ENCODE peak calls at places on chromosomes 11 and 22, in ten cellular contexts. One of them, this sample, is unnamed.

GRCh38 chr11:117380676-117381075 is 53.0 kb downstream of the CEP164 start:
- DNase-seq in lung: no peak
- DNase-seq in transverse colon: no peak
- DNase-seq in HCT116: no peak
- DNase-seq in psoas muscle: no peak
- DNase-seq in brain microvascular endothelial cell: no peak
- DNase-seq in kidney: no peak
- DNase-seq in CD4-positive, alpha-beta T cell: no peak
- DNase-seq in PC-9: no peak
- DNase-seq in colonic mucosa: no peak
- DNase-seq in this sample: no peak

GRCh38 chr11:69436041-69436982 is 45.2 kb upstream of the LINC01488 start:
- DNase-seq in PC-9: no peak
- DNase-seq in CD4-positive, alpha-beta T cell: no peak
- DNase-seq in lung: no peak
- DNase-seq in psoas muscle: peak; percentile 42
- DNase-seq in HCT116: no peak
- DNase-seq in brain microvascular endothelial cell: no peak
- DNase-seq in transverse colon: no peak
- DNase-seq in colonic mucosa: no peak
- DNase-seq in kidney: peak; percentile 55
- DNase-seq in this sample: no peak

GRCh38 chr11:106231591-106231990 is 154.1 kb downstream of the AASDHPPT start:
- DNase-seq in lung: no peak
- DNase-seq in brain microvascular endothelial cell: no peak
- DNase-seq in colonic mucosa: no peak
- DNase-seq in psoas muscle: no peak
- DNase-seq in CD4-positive, alpha-beta T cell: no peak
- DNase-seq in transverse colon: no peak
- DNase-seq in HCT116: no peak
- DNase-seq in kidney: no peak
- DNase-seq in PC-9: no peak
- DNase-seq in this sample: no peak

GRCh38 chr11:35945137-35945518 is 1.3 kb downstream of the LDLRAD3 start:
- DNase-seq in brain microvascular endothelial cell: no peak
- DNase-seq in colonic mucosa: no peak
- DNase-seq in HCT116: no peak
- DNase-seq in transverse colon: no peak
- DNase-seq in PC-9: no peak
- DNase-seq in psoas muscle: no peak
- DNase-seq in CD4-positive, alpha-beta T cell: no peak
- DNase-seq in kidney: no peak
- DNase-seq in lung: no peak
- DNase-seq in this sample: no peak

GRCh38 chr22:49963647-49964026 is 3.1 kb downstream of the PIM3 start:
- DNase-seq in psoas muscle: peak; percentile 56
- DNase-seq in brain microvascular endothelial cell: no peak
- DNase-seq in HCT116: no peak
- DNase-seq in CD4-positive, alpha-beta T cell: no peak
- DNase-seq in kidney: no peak
- DNase-seq in lung: peak; percentile 32
- DNase-seq in PC-9: no peak
- DNase-seq in transverse colon: peak; percentile 43
- DNase-seq in colonic mucosa: peak; percentile 70
- DNase-seq in this sample: no peak

GRCh38 chr11:11318961-11319360 is 34.1 kb downstream of the CSNK2A3 start:
- DNase-seq in lung: no peak
- DNase-seq in colonic mucosa: no peak
- DNase-seq in PC-9: no peak
- DNase-seq in brain microvascular endothelial cell: no peak
- DNase-seq in kidney: no peak
- DNase-seq in psoas muscle: no peak
- DNase-seq in HCT116: no peak
- DNase-seq in transverse colon: no peak
- DNase-seq in CD4-positive, alpha-beta T cell: no peak
- DNase-seq in this sample: no peak

GRCh38 chr11:41789376-41789775 is 329.9 kb upstream of the LRRC4C start:
- DNase-seq in HCT116: no peak
- DNase-seq in colonic mucosa: no peak
- DNase-seq in brain microvascular endothelial cell: no peak
- DNase-seq in CD4-positive, alpha-beta T cell: no peak
- DNase-seq in kidney: no peak
- DNase-seq in lung: no peak
- DNase-seq in PC-9: no peak
- DNase-seq in psoas muscle: no peak
- DNase-seq in transverse colon: no peak
- DNase-seq in this sample: peak; percentile 12

GRCh38 chr22:38802671-38803121 is 8.8 kb upstream of the DNAL4 start:
- DNase-seq in HCT116: peak; percentile 62
- DNase-seq in CD4-positive, alpha-beta T cell: no peak
- DNase-seq in colonic mucosa: peak; percentile 28
- DNase-seq in transverse colon: peak; percentile 33
- DNase-seq in lung: peak; percentile 41
- DNase-seq in PC-9: peak; percentile 99
- DNase-seq in kidney: peak; percentile 86
- DNase-seq in brain microvascular endothelial cell: peak; percentile 72
- DNase-seq in psoas muscle: peak; percentile 79
- DNase-seq in this sample: peak; percentile 96

GRCh38 chr22:39808087-39808486 is 85.5 kb downstream of the ENTHD1 start:
- DNase-seq in kidney: no peak
- DNase-seq in HCT116: peak; percentile 31
- DNase-seq in transverse colon: peak; percentile 53
- DNase-seq in PC-9: no peak
- DNase-seq in CD4-positive, alpha-beta T cell: peak; percentile 2
- DNase-seq in colonic mucosa: peak; percentile 56
- DNase-seq in lung: no peak
- DNase-seq in brain microvascular endothelial cell: no peak
- DNase-seq in psoas muscle: no peak
- DNase-seq in this sample: no peak

GRCh38 chr11:83070878-83071640 is 638 bp downstream of the RAB30 start:
- DNase-seq in lung: no peak
- DNase-seq in transverse colon: peak; percentile 49
- DNase-seq in psoas muscle: peak; percentile 76
- DNase-seq in PC-9: no peak
- DNase-seq in CD4-positive, alpha-beta T cell: no peak
- DNase-seq in kidney: peak; percentile 80
- DNase-seq in HCT116: no peak
- DNase-seq in brain microvascular endothelial cell: no peak
- DNase-seq in colonic mucosa: peak; percentile 46
- DNase-seq in this sample: no peak
- TF ChIP-seq CTCF in lung: no peak
- TF ChIP-seq CTCF in transverse colon: no peak
- TF ChIP-seq CTCF in psoas muscle: no peak
- TF ChIP-seq CTCF in PC-9: no peak
- TF ChIP-seq CTCF in CD4-positive, alpha-beta T cell: no peak
- TF ChIP-seq CTCF in kidney: no peak
- TF ChIP-seq CTCF in HCT116: no peak
- TF ChIP-seq CTCF in brain microvascular endothelial cell: no peak
- TF ChIP-seq CTCF in colonic mucosa: no peak
- TF ChIP-seq CTCF in this sample: no peak

DNA sequence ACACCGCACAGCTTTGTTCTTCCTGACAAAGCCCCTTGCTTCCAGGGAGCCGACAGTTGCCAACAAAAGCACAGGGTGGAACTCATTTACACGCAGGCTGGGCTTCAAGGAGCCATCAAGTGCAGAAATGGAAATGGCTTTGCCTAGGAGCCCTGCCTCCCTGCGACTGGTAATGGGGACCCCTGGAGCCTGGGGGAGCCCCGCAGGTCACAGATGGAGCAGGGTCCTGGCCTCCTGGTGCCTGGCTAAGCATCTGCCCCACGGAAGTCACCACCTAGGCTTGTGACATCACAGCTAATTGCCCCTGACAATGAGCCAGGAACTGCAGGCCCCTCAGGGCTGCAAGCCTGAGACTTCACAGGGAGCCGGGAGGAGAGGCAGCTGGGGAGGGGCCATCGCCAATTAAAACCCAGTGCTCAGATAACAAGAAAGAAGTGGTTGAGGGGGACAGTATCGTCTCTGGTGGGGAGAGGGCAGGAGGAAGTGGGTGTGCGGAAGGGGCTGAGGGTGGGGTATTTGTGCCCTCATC is 66.8 kb downstream of the NFAM1 start:
- DNase-seq in brain microvascular endothelial cell: no peak
- DNase-seq in colonic mucosa: no peak
- DNase-seq in CD4-positive, alpha-beta T cell: no peak
- DNase-seq in lung: no peak
- DNase-seq in psoas muscle: no peak
- DNase-seq in PC-9: no peak
- DNase-seq in HCT116: no peak
- DNase-seq in kidney: no peak
- DNase-seq in transverse colon: no peak
- DNase-seq in this sample: no peak
- H3K27ac ChIP-seq in brain microvascular endothelial cell: no peak overlapping the region
- H3K27ac ChIP-seq in colonic mucosa: no peak overlapping the region
- H3K27ac ChIP-seq in CD4-positive, alpha-beta T cell: no peak overlapping the region
- H3K27ac ChIP-seq in lung: no peak overlapping the region
- H3K27ac ChIP-seq in psoas muscle: peak overlapping the region; percentile 30
- H3K27ac ChIP-seq in PC-9: no peak overlapping the region
- H3K27ac ChIP-seq in HCT116: no peak overlapping the region
- H3K27ac ChIP-seq in kidney: no peak overlapping the region
- H3K27ac ChIP-seq in transverse colon: peak overlapping the region; percentile 39
- H3K27ac ChIP-seq in this sample: no peak overlapping the region

DNA sequence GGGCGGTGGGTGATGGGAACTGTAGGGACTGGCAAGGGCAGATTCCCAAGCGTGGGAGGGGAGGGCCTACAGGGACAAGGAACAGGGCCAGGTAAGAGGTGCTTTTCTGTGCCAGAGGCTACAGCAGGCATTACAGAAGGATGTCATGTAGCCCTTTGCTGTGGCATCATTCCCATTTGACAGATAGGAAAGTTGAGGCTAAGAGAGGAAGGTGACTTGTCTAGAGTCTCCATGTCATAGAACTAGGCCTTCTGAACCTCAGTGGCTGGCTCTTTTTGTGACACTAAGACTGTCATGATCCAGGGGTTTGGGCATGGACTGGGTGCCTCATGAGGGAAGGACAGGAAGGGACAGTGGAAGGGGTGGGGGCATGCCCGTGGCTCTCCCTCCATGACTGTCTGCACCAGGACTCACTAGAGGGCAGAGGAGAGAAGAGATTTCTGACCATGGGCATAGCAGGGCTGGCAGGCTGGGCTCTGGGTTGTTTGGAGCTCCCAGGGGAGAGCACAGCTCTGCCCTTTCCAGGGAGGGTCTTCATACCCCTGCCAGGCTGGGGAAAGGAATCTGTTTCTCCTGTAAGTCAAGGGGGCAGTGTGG is 3.2 kb downstream of the MMP11 start:
- DNase-seq in HCT116: no peak
- DNase-seq in kidney: no peak
- DNase-seq in brain microvascular endothelial cell: no peak
- DNase-seq in PC-9: no peak
- DNase-seq in transverse colon: no peak
- DNase-seq in CD4-positive, alpha-beta T cell: no peak
- DNase-seq in lung: no peak
- DNase-seq in psoas muscle: no peak
- DNase-seq in colonic mucosa: no peak
- DNase-seq in this sample: no peak
- TF ChIP-seq CTCF in HCT116: no peak
- TF ChIP-seq CTCF in kidney: no peak
- TF ChIP-seq CTCF in brain microvascular endothelial cell: no peak
- TF ChIP-seq CTCF in PC-9: no peak
- TF ChIP-seq CTCF in transverse colon: no peak
- TF ChIP-seq CTCF in CD4-positive, alpha-beta T cell: no peak
- TF ChIP-seq CTCF in lung: no peak
- TF ChIP-seq CTCF in psoas muscle: no peak
- TF ChIP-seq CTCF in colonic mucosa: no peak
- TF ChIP-seq CTCF in this sample: no peak

GRCh38 chr22:31160328-31160978 is 471 bp downstream of the RNF185 start:
- DNase-seq in lung: no peak
- DNase-seq in colonic mucosa: peak; percentile 38
- DNase-seq in psoas muscle: no peak
- DNase-seq in PC-9: no peak
- DNase-seq in transverse colon: peak; percentile 23
- DNase-seq in HCT116: no peak
- DNase-seq in CD4-positive, alpha-beta T cell: peak; percentile 5
- DNase-seq in kidney: peak; percentile 73
- DNase-seq in brain microvascular endothelial cell: no peak
- DNase-seq in this sample: no peak
- H3K27ac ChIP-seq in lung: peak overlapping the region; percentile 97
- H3K27ac ChIP-seq in colonic mucosa: peak overlapping the region; percentile 80
- H3K27ac ChIP-seq in psoas muscle: peak overlapping the region; percentile 95
- H3K27ac ChIP-seq in PC-9: no peak overlapping the region
- H3K27ac ChIP-seq in transverse colon: peak overlapping the region; percentile 89
- H3K27ac ChIP-seq in HCT116: peak overlapping the region; percentile 70
- H3K27ac ChIP-seq in CD4-positive, alpha-beta T cell: peak overlapping the region; percentile 69
- H3K27ac ChIP-seq in kidney: peak overlapping the region; percentile 82
- H3K27ac ChIP-seq in brain microvascular endothelial cell: peak overlapping the region; percentile 65
- H3K27ac ChIP-seq in this sample: peak overlapping the region; percentile 83

This sample was measured in foreskin keratinocyte.